ENCODE peak calls at places on chromosomes 16 and 17, in four cellular contexts. One of them, this sample, is unnamed.

GRCh38 chr16:50298591-50299507 is 32.5 kb downstream of the ADCY7 start:
- DNase-seq in NCI-H1105: no peak
- DNase-seq in prostate gland: no peak
- DNase-seq in RCC 7860: no peak
- DNase-seq in this sample: no peak

GRCh38 chr17:22128171-22128570 is 435.8 kb downstream of the KCNJ18 start:
- DNase-seq in NCI-H1105: no peak
- DNase-seq in prostate gland: no peak
- DNase-seq in RCC 7860: no peak
- DNase-seq in this sample: no peak

GRCh38 chr16:13435873-13436474 is 484.0 kb upstream of the ERCC4 start:
- DNase-seq in NCI-H1105: no peak
- DNase-seq in prostate gland: no peak
- DNase-seq in RCC 7860: peak
- DNase-seq in this sample: no peak

GRCh38 chr17:38585056-38585804 is 20.5 kb downstream of the SRCIN1 start:
- DNase-seq in NCI-H1105: no peak
- DNase-seq in prostate gland: no peak
- DNase-seq in RCC 7860: no peak
- DNase-seq in this sample: no peak

GRCh38 chr16:13453325-13453724 is 466.6 kb upstream of the ERCC4 start:
- DNase-seq in NCI-H1105: peak
- DNase-seq in prostate gland: no peak
- DNase-seq in RCC 7860: peak
- DNase-seq in this sample: no peak

GRCh38 chr16:48501516-48502377 is 108.2 kb downstream of the N4BP1 start:
- DNase-seq in NCI-H1105: no peak
- DNase-seq in prostate gland: no peak
- DNase-seq in RCC 7860: no peak
- DNase-seq in this sample: no peak

GRCh38 chr17:7445011-7445927 is at the start of gene CHRNB1:
- DNase-seq in NCI-H1105: peak
- DNase-seq in prostate gland: no peak
- DNase-seq in RCC 7860: no peak
- DNase-seq in this sample: peak

GRCh38 chr16:4182581-4183257 is 59.2 kb downstream of the SRL start:
- DNase-seq in NCI-H1105: no peak
- DNase-seq in prostate gland: no peak
- DNase-seq in RCC 7860: no peak
- DNase-seq in this sample: no peak

GRCh38 chr16:27444015-27444414 is 42.0 kb downstream of the IL21R start:
- DNase-seq in NCI-H1105: no peak
- DNase-seq in prostate gland: no peak
- DNase-seq in RCC 7860: peak
- DNase-seq in this sample: no peak

GRCh38 chr17:74391771-74392170 is 24.5 kb downstream of the GPR142 start:
- DNase-seq in NCI-H1105: no peak
- DNase-seq in prostate gland: no peak
- DNase-seq in RCC 7860: no peak
- DNase-seq in this sample: no peak

GRCh38 chr17:50129946-50130777 is at the start of gene SAMD14:
- DNase-seq in NCI-H1105: no peak
- DNase-seq in prostate gland: no peak
- DNase-seq in RCC 7860: no peak
- DNase-seq in this sample: no peak

GRCh38 chr17:2244545-2245525 is 58.8 kb downstream of the SMG6 start:
- DNase-seq in NCI-H1105: peak
- DNase-seq in prostate gland: peak
- DNase-seq in RCC 7860: peak
- DNase-seq in this sample: peak

GRCh38 chr16:89918453-89919347 is at the start of gene MC1R:
- DNase-seq in NCI-H1105: peak
- DNase-seq in prostate gland: no peak
- DNase-seq in RCC 7860: no peak
- DNase-seq in this sample: no peak

GRCh38 chr16:24075302-24075701 is 180.8 kb upstream of the CACNG3 start:
- DNase-seq in NCI-H1105: no peak
- DNase-seq in prostate gland: no peak
- DNase-seq in RCC 7860: no peak
- DNase-seq in this sample: no peak

GRCh38 chr16:81939164-81940067 is 71.9 kb downstream of the SDR42E1 start:
- DNase-seq in NCI-H1105: no peak
- DNase-seq in prostate gland: no peak
- DNase-seq in RCC 7860: no peak
- DNase-seq in this sample: no peak

GRCh38 chr17:78147315-78147998 is 1.3 kb downstream of the C17orf99 start:
- DNase-seq in NCI-H1105: no peak
- DNase-seq in prostate gland: no peak
- DNase-seq in RCC 7860: no peak
- DNase-seq in this sample: no peak

GRCh38 chr16:62927122-62927521 is 890.9 kb upstream of the CDH8 start:
- DNase-seq in NCI-H1105: no peak
- DNase-seq in prostate gland: no peak
- DNase-seq in RCC 7860: no peak
- DNase-seq in this sample: no peak

GRCh38 chr16:89633064-89633631 is 19.7 kb downstream of the DPEP1 start:
- DNase-seq in NCI-H1105: no peak
- DNase-seq in prostate gland: no peak
- DNase-seq in RCC 7860: peak
- DNase-seq in this sample: no peak

GRCh38 chr17:57236686-57237299 is 19.5 kb upstream of the MSI2 start:
- DNase-seq in NCI-H1105: no peak
- DNase-seq in prostate gland: no peak
- DNase-seq in RCC 7860: no peak
- DNase-seq in this sample: no peak

GRCh38 chr17:65696739-65697394 is 135.4 kb upstream of the AXIN2 start:
- DNase-seq in NCI-H1105: no peak
- DNase-seq in prostate gland: no peak
- DNase-seq in RCC 7860: no peak
- DNase-seq in this sample: no peak